ENCODE peak calls at places on chromosomes 5 and 9, in five cellular contexts. G is A549, Z is SK-N-SH, A is HCT116, O is K562. U is an unnamed sample.
A peak's percentile ranks its signal among the peaks of the same experiment; 100 is the strongest.

GRCh38 chr9:128055222-128056040 is 11.7 kb downstream of the NAIF1 start:
- DNase-seq in G (no peak), O (no peak), A (no peak), Z (no peak), U (no peak)

GRCh38 chr9:23849379-23849778 is 23.3 kb upstream of the ELAVL2 start:
- DNase-seq in G (no peak), Z (no peak), O (no peak), A (no peak), U (no peak)

GRCh38 chr9:100442072-100442471 is 15.1 kb downstream of the MSANTD3 start:
- DNase-seq in Z (no peak), G (no peak), A (no peak), O (no peak), U (no peak)

GRCh38 chr5:79560774-79561524 is 47.0 kb upstream of the HOMER1 start:
- DNase-seq in A (no peak), O (no peak), G (no peak), Z (no peak), U (peak; percentile 67)

GRCh38 chr5:1831677-1832313 is 30.6 kb downstream of the NDUFS6 start:
- DNase-seq in Z (peak; percentile 14), G (no peak), A (no peak), O (no peak), U (no peak)

GRCh38 chr5:33313150-33313549 is 127.6 kb upstream of the TARS1 start:
- DNase-seq in G (peak; percentile 94), Z (no peak), A (peak; percentile 58), O (no peak), U (peak; percentile 90)

GRCh38 chr5:127754727-127755126 is 51.5 kb downstream of the CCDC192 start:
- DNase-seq in G (no peak), Z (no peak), A (no peak), O (no peak), U (no peak)

GRCh38 chr5:14445581-14446290 is 135.9 kb upstream of the OTULINL start:
- DNase-seq in G (no peak), O (no peak), Z (peak; percentile 51), A (no peak), U (no peak)

GRCh38 chr5:10987291-10987806 is 226.3 kb upstream of the DAP start:
- DNase-seq in G (no peak), Z (no peak), O (no peak), A (no peak), U (no peak)

GRCh38 chr9:15354713-15355112 is 47.7 kb upstream of the TTC39B start:
- DNase-seq in Z (no peak), G (no peak), O (no peak), A (no peak), U (no peak)

GRCh38 chr9:70601000-70601929 is 186.8 kb upstream of the KLF9 start:
- DNase-seq in O (no peak), G (no peak), A (no peak), Z (peak; percentile 70), U (peak; percentile 100)

GRCh38 chr5:143562935-143563334 is 159.4 kb upstream of the NR3C1 start:
- DNase-seq in Z (no peak), A (no peak), O (no peak), G (peak; percentile 78), U (peak; percentile 86)

DNA sequence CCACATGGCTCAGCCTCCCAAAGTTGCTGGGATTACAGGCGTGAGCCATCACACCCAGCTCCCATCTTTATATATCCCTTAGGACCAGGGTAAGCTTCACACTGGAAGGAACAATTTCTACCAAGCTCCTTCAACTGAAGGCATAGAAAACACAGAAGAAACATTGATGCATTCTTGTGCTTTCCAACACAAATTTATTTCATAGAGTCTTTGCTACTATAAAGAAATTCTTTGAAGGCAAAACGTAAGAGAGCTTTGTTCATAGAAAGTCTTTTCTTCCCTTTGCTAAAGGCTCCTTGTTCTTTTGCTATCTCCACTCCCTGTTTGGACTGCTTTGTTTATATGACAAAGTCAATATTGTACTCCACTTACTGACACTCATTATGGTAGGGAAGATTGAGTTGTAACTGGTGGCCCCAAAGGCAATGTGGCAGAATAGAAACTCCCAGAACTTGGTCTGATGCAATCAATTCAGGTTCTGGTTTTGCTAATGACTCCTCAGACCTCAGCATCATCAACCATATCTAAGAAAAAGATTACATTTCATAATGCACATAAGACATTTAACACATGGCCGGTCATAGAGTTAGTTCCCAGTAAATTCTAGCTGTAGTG is 97.4 kb upstream of the CLINT1 start:
- DNase-seq in G (no peak), A (no peak), O (no peak), Z (peak; percentile 27), U (no peak)
- TF ChIP-seq RAD21 in G (no peak), A (no peak), O (no peak), Z (no peak), U (no peak)

GRCh38 chr5:12557012-12557411 is 652.8 kb upstream of the CTNND2 start:
- DNase-seq in O (no peak), A (no peak), Z (no peak), G (no peak), U (no peak)
- TF ChIP-seq RAD21 in O (no peak), A (no peak), Z (no peak), G (no peak), U (no peak)

DNA sequence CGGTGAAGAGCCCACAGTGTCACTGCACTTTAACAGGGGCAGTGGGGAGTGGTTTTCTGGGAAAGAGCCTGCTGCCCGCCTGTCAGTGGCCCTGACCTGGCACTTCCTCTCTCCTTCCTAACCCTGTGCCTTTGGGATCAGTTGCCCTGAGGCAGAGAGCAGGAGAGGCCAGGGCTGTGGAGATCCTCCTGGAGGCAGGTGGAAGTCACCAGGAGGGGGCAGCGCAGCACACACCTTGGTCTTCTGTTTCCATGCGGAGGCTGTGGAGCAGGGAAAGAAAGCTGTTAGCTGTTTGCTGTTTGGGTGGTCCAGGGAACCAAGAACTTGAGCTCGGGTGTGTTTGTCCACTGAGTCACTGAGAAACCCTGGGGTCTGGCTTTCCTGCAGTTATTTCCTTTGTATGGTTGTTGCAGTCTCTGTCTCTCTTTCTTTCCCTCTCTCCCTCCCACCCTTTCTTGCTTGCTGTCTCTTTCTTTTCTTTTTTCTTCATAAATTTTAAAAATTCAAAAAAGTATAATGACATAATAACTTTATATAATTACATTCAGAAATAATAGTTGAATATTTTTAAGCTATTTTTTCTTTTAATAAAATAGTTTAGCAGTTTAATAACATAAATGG is 28.1 kb downstream of the NTRK2 start:
- DNase-seq in A (peak; percentile 32), O (peak; percentile 13), G (peak; percentile 47), Z (peak; percentile 58), U (peak; percentile 6)
- TF ChIP-seq RAD21 in A (peak; percentile 78), O (no peak), G (peak; percentile 75), Z (peak; percentile 74), U (peak; percentile 66)

DNA sequence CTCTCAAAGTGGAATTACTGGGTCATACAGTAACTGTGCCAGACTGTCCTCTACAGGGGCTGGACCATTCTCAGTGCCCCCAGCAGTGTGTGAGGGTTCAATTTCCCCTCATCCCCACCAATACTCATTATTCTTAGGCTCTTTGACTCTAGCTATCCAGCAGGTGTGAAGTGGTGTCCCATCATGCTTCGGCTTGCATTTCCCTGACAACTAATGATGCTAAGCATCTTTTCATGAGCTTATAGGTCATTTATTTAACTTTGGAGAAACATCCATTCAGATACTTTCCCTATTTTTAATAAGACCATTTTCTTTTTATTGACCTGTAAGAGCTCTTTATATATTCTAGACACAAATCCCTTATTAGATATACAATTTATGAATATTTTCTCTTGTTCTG is 63.6 kb downstream of the ADAMTS2 start:
- DNase-seq in G (no peak), A (no peak), Z (no peak), O (no peak), U (no peak)
- TF ChIP-seq RAD21 in G (no peak), A (no peak), Z (no peak), O (no peak), U (no peak)

GRCh38 chr5:89401012-89401411 is 518.0 kb upstream of the MEF2C start:
- DNase-seq in O (no peak), Z (no peak), G (no peak), A (no peak), U (no peak)
- TF ChIP-seq RAD21 in O (no peak), Z (no peak), G (no peak), A (no peak), U (no peak)

GRCh38 chr5:68215208-68215887 is at the start of gene PIK3R1:
- DNase-seq in Z (peak; percentile 96), O (peak; percentile 93), G (peak; percentile 89), A (peak; percentile 64), U (peak; percentile 91)

GRCh38 chr5:68217476-68217984 is 2.0 kb downstream of the PIK3R1 start:
- DNase-seq in Z (no peak), G (no peak), O (no peak), A (no peak), U (peak; percentile 11)

GRCh38 chr5:68216737-68217231 is 1.2 kb downstream of the PIK3R1 start:
- DNase-seq in G (no peak), Z (peak; percentile 30), A (no peak), O (peak; percentile 26), U (peak; percentile 27)

GRCh38 chr5:68214472-68215207 is 916 bp upstream of the PIK3R1 start:
- DNase-seq in A (no peak), Z (peak; percentile 14), G (peak; percentile 3), O (no peak), U (no peak)

GRCh38 chr5:68215888-68216736 is 556 bp downstream of the PIK3R1 start:
- DNase-seq in G (peak; percentile 18), Z (peak; percentile 82), A (no peak), O (peak; percentile 72), U (peak; percentile 48)
- TF ChIP-seq RAD21 in G (no peak), Z (no peak), A (peak; percentile 7), O (no peak), U (no peak)

DNA sequence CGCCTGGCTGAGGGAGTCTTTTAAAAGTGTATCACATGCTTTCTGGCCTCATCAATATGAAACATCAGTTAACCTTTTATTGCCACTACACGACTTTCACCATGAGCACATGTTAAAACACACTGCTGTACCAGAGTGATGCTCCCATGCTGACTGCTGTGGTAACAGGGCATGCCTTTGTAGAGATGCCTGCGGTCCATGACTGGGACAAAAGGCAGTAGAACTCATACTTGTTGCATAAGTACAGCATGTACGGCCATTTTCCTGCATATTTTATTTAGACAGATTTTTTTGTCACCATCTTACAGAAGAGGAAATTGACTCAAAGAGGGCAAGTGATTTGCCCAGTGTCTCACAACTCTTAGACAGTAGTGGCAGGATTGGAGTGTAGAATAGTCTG is 105.7 kb upstream of the ADAMTSL1 start:
- DNase-seq in A (no peak), O (no peak), G (no peak), Z (no peak), U (peak; percentile 32)
- TF ChIP-seq RAD21 in A (no peak), O (no peak), G (no peak), Z (no peak), U (no peak)

GRCh38 chr9:110217656-110218099 is 9.7 kb upstream of the C9orf152 start:
- DNase-seq in O (peak; percentile 27), G (peak; percentile 63), Z (peak; percentile 35), A (peak; percentile 48), U (peak; percentile 63)
- TF ChIP-seq RAD21 in O (peak; percentile 60), G (peak; percentile 69), Z (peak; percentile 69), A (peak; percentile 75), U (peak; percentile 68)

GRCh38 chr9:7405924-7406604 is 393.5 kb downstream of the DMAC1 start:
- DNase-seq in O (no peak), A (no peak), Z (no peak), G (no peak), U (no peak)

GRCh38 chr9:7407246-7407645 is 392.3 kb downstream of the DMAC1 start:
- DNase-seq in Z (no peak), A (no peak), O (no peak), G (no peak), U (no peak)

GRCh38 chr9:7408845-7409244 is 390.7 kb downstream of the DMAC1 start:
- DNase-seq in O (no peak), G (no peak), A (no peak), Z (no peak), U (no peak)

GRCh38 chr9:7403839-7404238 is 395.7 kb downstream of the DMAC1 start:
- DNase-seq in G (no peak), A (no peak), Z (no peak), O (no peak), U (no peak)

GRCh38 chr9:7402704-7403389 is 396.7 kb downstream of the DMAC1 start:
- DNase-seq in A (no peak), Z (no peak), G (no peak), O (no peak), U (no peak)
- TF ChIP-seq RAD21 in A (no peak), Z (no peak), G (no peak), O (no peak), U (no peak)

U was measured in IMR-90.